ENCODE peak calls at places on chromosomes 2 and 18, in four cellular contexts. A, W, K and Z are unnamed samples.

GRCh38 chr2:178298785-178299212 is 104.5 kb downstream of the OSBPL6 start:
- DNase-seq in A (no peak), W (no peak), K (peak; percentile 85), Z (peak; percentile 76)

GRCh38 chr2:64063924-64064331 is 44.7 kb upstream of the VPS54 start:
- DNase-seq in A (no peak), W (no peak), K (peak; percentile 92), Z (peak; percentile 95)

GRCh38 chr2:221529943-221530652 is 42.0 kb downstream of the EPHA4 start:
- DNase-seq in A (no peak), W (peak; percentile 10), K (peak; percentile 90), Z (peak; percentile 86)

GRCh38 chr2:43360137-43360536 is 133.7 kb upstream of the ZFP36L2 start:
- DNase-seq in A (no peak), W (no peak), K (no peak), Z (no peak)

GRCh38 chr18:22572321-22572720 is 154.6 kb upstream of the CTAGE1 start:
- DNase-seq in A (no peak), W (no peak), K (no peak), Z (no peak)

GRCh38 chr2:165876712-165877111 is 76.9 kb downstream of the TTC21B start:
- DNase-seq in A (no peak), W (no peak), K (peak; percentile 49), Z (no peak)

GRCh38 chr18:23890589-23890988 is 124.0 kb upstream of the TTC39C start:
- DNase-seq in A (no peak), W (no peak), K (peak; percentile 42), Z (peak; percentile 66)

GRCh38 chr2:55986700-55987440 is 63.3 kb upstream of the EFEMP1 start:
- DNase-seq in A (no peak), W (no peak), K (peak; percentile 49), Z (no peak)

GRCh38 chr18:59303006-59303405 is 15.4 kb downstream of the CPLX4 start:
- DNase-seq in A (no peak), W (no peak), K (no peak), Z (no peak)